ENCODE peak calls at places on chromosomes 3 and 15, in five cellular contexts. A is NCI-H2029; E is astrocyte; D is stimulated activated CD8-positive, alpha-beta memory T cell treated with anti-CD3 and anti-CD28 coated beads, Interleukin-15, amount 100 ng/mL, for 4 hours; F is DMS53. R is an unnamed sample.
A peak's percentile ranks its signal among the peaks of the same experiment; 100 is the strongest.

GRCh38 chr15:48811325-48811938 is 563 bp upstream of the CEP152 start:
- DNase-seq in A (no peak), E (no peak), D (no peak), F (peak; percentile 57), R (no peak)

GRCh38 chr3:186939536-186939935 is 9.2 kb downstream of the ST6GAL1 start:
- DNase-seq in A (no peak), E (no peak), D (no peak), F (no peak), R (no peak)

GRCh38 chr15:32824777-32825176 is 107.0 kb downstream of the GREM1 start:
- DNase-seq in A (no peak), E (peak; percentile 96), D (no peak), F (no peak), R (no peak)

GRCh38 chr15:65918357-65918920 is 49.1 kb downstream of the RAB11A start:
- DNase-seq in A (no peak), E (no peak), D (no peak), F (no peak), R (no peak)

GRCh38 chr3:160801386-160802118 is 45.5 kb downstream of the PPM1L start:
- DNase-seq in A (no peak), E (no peak), D (no peak), F (no peak), R (no peak)

GRCh38 chr3:126146525-126147146 is 33.8 kb downstream of the ALDH1L1 start:
- DNase-seq in A (no peak), E (no peak), D (no peak), F (no peak), R (no peak)

GRCh38 chr15:66993090-66993489 is 72.3 kb upstream of the SMAD3 start:
- DNase-seq in A (no peak), E (no peak), D (no peak), F (no peak), R (no peak)

GRCh38 chr15:40844543-40844981 is 714 bp downstream of the SPINT1 start:
- DNase-seq in A (no peak), E (no peak), D (no peak), F (peak; percentile 73), R (no peak)

GRCh38 chr15:101641894-101642293 is 10.3 kb downstream of the TM2D3 start:
- DNase-seq in A (no peak), E (no peak), D (no peak), F (peak; percentile 24), R (no peak)

GRCh38 chr15:70048578-70048977 is 49.1 kb downstream of the TLE3 start:
- DNase-seq in A (no peak), E (no peak), D (no peak), F (no peak), R (no peak)

GRCh38 chr3:143731304-143731703 is 117.0 kb downstream of the SLC9A9 start:
- DNase-seq in A (no peak), E (no peak), D (no peak), F (peak; percentile 72), R (no peak)

GRCh38 chr3:64936570-64936969 is 248.8 kb upstream of the ADAMTS9 start:
- DNase-seq in A (no peak), E (peak; percentile 49), D (no peak), F (no peak), R (no peak)

GRCh38 chr15:93362821-93363220 is 273.8 kb upstream of the RGMA start:
- DNase-seq in A (no peak), E (no peak), D (no peak), F (no peak), R (no peak)

GRCh38 chr3:95134693-95135375 is 1072.0 kb downstream of the NSUN3 start:
- DNase-seq in A (no peak), E (peak; percentile 26), D (no peak), F (no peak), R (no peak)

GRCh38 chr3:66994588-66994987 is 3.5 kb upstream of the KBTBD8 start:
- DNase-seq in A (no peak), E (no peak), D (no peak), F (no peak), R (no peak)

GRCh38 chr3:111968319-111969059 is 10.3 kb upstream of the ABHD10 start:
- DNase-seq in A (no peak), E (no peak), D (no peak), F (no peak), R (no peak)

GRCh38 chr3:29922990-29923746 is 642.3 kb downstream of the RBMS3 start:
- DNase-seq in A (peak; percentile 5), E (peak; percentile 91), D (no peak), F (peak; percentile 20), R (no peak)

GRCh38 chr3:8702560-8702959 is 31.0 kb upstream of the CAV3 start:
- DNase-seq in A (no peak), E (no peak), D (no peak), F (peak; percentile 0), R (no peak)

GRCh38 chr3:24583004-24583403 is 88.4 kb upstream of the THRB start:
- DNase-seq in A (no peak), E (no peak), D (no peak), F (peak; percentile 1), R (no peak)

GRCh38 chr3:167876603-167877325 is 141.2 kb downstream of the SERPINI1 start:
- DNase-seq in A (no peak), E (peak; percentile 91), D (no peak), F (peak; percentile 27), R (no peak)

GRCh38 chr15:70976856-70977255 is 84.2 kb downstream of the LRRC49 start:
- DNase-seq in A (no peak), E (peak; percentile 77), D (no peak), F (no peak), R (no peak)

GRCh38 chr3:77530870-77531269 is 491.0 kb downstream of the ROBO2 start:
- DNase-seq in A (no peak), E (no peak), D (no peak), F (no peak), R (no peak)

GRCh38 chr3:100033184-100033583 is 81.1 kb downstream of the FILIP1L start:
- DNase-seq in A (no peak), E (peak; percentile 99), D (no peak), F (no peak), R (no peak)

GRCh38 chr15:72155635-72156616 is 37.7 kb downstream of the SENP8 start:
- DNase-seq in A (peak; percentile 65), E (peak; percentile 52), D (peak; percentile 61), F (peak; percentile 86), R (peak; percentile 67)

R was measured in activated CD8-positive, alpha-beta memory T cell treated with anti-CD3 and anti-CD28 coated beads for 4 hours.